ENCODE peak calls at places on chromosomes 16 and 17, in ten cellular contexts. N is GM23338, W is epithelial cell of esophagus, K is endothelial cell of umbilical vein, Y is A549, O is mucosa of descending colon, U is fibroblast of lung, C is spleen, H is adipocyte, I is heart right ventricle. T is an unnamed sample.

GRCh38 chr17:19725486-19725885 is 9.1 kb upstream of the SLC47A2 start:
- DNase-seq in N (no peak), W (no peak), K (no peak), Y (no peak), O (no peak), U (no peak), C (no peak), H (no peak), I (no peak), T (no peak)

GRCh38 chr17:50289268-50289667 is 15.0 kb downstream of the TMEM92 start:
- DNase-seq in N (no peak), W (peak), K (no peak), Y (no peak), O (no peak), U (peak), C (no peak), H (peak), I (no peak), T (peak)

GRCh38 chr17:7173687-7174602 is 5.2 kb downstream of the ASGR1 start:
- DNase-seq in N (peak), W (peak), K (peak), Y (no peak), O (peak), U (no peak), C (peak), H (no peak), I (peak), T (peak)

GRCh38 chr16:56603589-56603988 is 4.8 kb upstream of the MT2A start:
- DNase-seq in N (peak), W (peak), K (peak), Y (peak), O (peak), U (peak), C (no peak), H (peak), I (peak), T (peak)

GRCh38 chr17:16504974-16505373 is 13.0 kb upstream of the LRRC75A start:
- DNase-seq in N (no peak), W (no peak), K (no peak), Y (no peak), O (no peak), U (no peak), C (no peak), H (no peak), I (no peak), T (no peak)

GRCh38 chr17:28907709-28908475 is 5.0 kb upstream of the DHRS13 start:
- DNase-seq in N (no peak), W (no peak), K (no peak), Y (no peak), O (no peak), U (peak), C (no peak), H (peak), I (no peak), T (peak)

GRCh38 chr17:948284-948852 is 31.2 kb downstream of the NXN start:
- DNase-seq in N (peak), W (no peak), K (no peak), Y (no peak), O (no peak), U (no peak), C (no peak), H (no peak), I (no peak), T (no peak)

GRCh38 chr16:54326266-54326662 is 39.7 kb upstream of the IRX3 start:
- DNase-seq in N (no peak), W (no peak), K (no peak), Y (no peak), O (no peak), U (no peak), C (no peak), H (peak), I (no peak), T (peak)

GRCh38 chr16:74101390-74101789 is 195.2 kb upstream of the PSMD7 start:
- DNase-seq in N (no peak), W (no peak), K (no peak), Y (no peak), O (no peak), U (no peak), C (no peak), H (no peak), I (no peak), T (no peak)

GRCh38 chr17:77287432-77288068 is 146.8 kb downstream of the SEC14L1 start:
- DNase-seq in N (peak), W (peak), K (peak), Y (peak), O (peak), U (peak), C (no peak), H (peak), I (peak), T (peak)

GRCh38 chr17:50909765-50910661 is 43.9 kb upstream of the TOB1 start:
- DNase-seq in N (no peak), W (no peak), K (no peak), Y (no peak), O (no peak), U (no peak), C (no peak), H (no peak), I (no peak), T (no peak)

GRCh38 chr17:57271821-57272220 is 15.5 kb downstream of the MSI2 start:
- DNase-seq in N (no peak), W (no peak), K (no peak), Y (no peak), O (no peak), U (no peak), C (no peak), H (no peak), I (no peak), T (no peak)

GRCh38 chr17:76462556-76463290 is 4.7 kb upstream of the AANAT start:
- DNase-seq in N (no peak), W (no peak), K (no peak), Y (no peak), O (no peak), U (no peak), C (no peak), H (no peak), I (no peak), T (no peak)

GRCh38 chr17:81420769-81421462 is 25.7 kb downstream of the BAHCC1 start:
- DNase-seq in N (no peak), W (no peak), K (peak), Y (no peak), O (no peak), U (peak), C (no peak), H (peak), I (peak), T (no peak)

GRCh38 chr17:12618557-12618956 is 47.1 kb upstream of the MYOCD start:
- DNase-seq in N (no peak), W (peak), K (no peak), Y (no peak), O (no peak), U (peak), C (no peak), H (peak), I (no peak), T (peak)

GRCh38 chr17:8685396-8685795 is 54.9 kb upstream of the MYH10 start:
- DNase-seq in N (no peak), W (no peak), K (no peak), Y (no peak), O (no peak), U (no peak), C (no peak), H (no peak), I (no peak), T (no peak)

GRCh38 chr17:19937522-19937921 is 40.1 kb downstream of the AKAP10 start:
- DNase-seq in N (no peak), W (no peak), K (no peak), Y (no peak), O (no peak), U (peak), C (no peak), H (peak), I (no peak), T (no peak)

GRCh38 chr17:42236760-42237159 is 39.4 kb downstream of the STAT5B start:
- DNase-seq in N (no peak), W (no peak), K (no peak), Y (no peak), O (no peak), U (no peak), C (no peak), H (no peak), I (no peak), T (no peak)

GRCh38 chr16:85585762-85586161 is 27.4 kb upstream of the GSE1 start:
- DNase-seq in N (no peak), W (no peak), K (no peak), Y (no peak), O (no peak), U (no peak), C (no peak), H (no peak), I (no peak), T (no peak)

GRCh38 chr16:89828870-89829629 is 775 bp downstream of the SPIRE2 start:
- DNase-seq in N (peak), W (no peak), K (no peak), Y (no peak), O (no peak), U (no peak), C (no peak), H (no peak), I (no peak), T (peak)

GRCh38 chr17:48121921-48122650 is 14.5 kb downstream of the SNX11 start:
- DNase-seq in N (no peak), W (no peak), K (no peak), Y (no peak), O (no peak), U (no peak), C (no peak), H (no peak), I (no peak), T (no peak)

GRCh38 chr17:40854175-40854814 is 12.7 kb downstream of the KRT12 start:
- DNase-seq in N (no peak), W (peak), K (peak), Y (peak), O (no peak), U (peak), C (no peak), H (peak), I (no peak), T (peak)

GRCh38 chr17:77212833-77213777 is 72.3 kb downstream of the SEC14L1 start:
- DNase-seq in N (no peak), W (no peak), K (no peak), Y (no peak), O (no peak), U (no peak), C (no peak), H (no peak), I (no peak), T (no peak)

GRCh38 chr16:25390761-25391160 is 133.1 kb upstream of the ZKSCAN2 start:
- DNase-seq in N (no peak), W (no peak), K (no peak), Y (no peak), O (no peak), U (no peak), C (no peak), H (no peak), I (no peak), T (no peak)

GRCh38 chr16:13005836-13006235 is 104.4 kb downstream of the SHISA9 start:
- DNase-seq in N (no peak), W (no peak), K (no peak), Y (no peak), O (no peak), U (no peak), C (no peak), H (no peak), I (no peak), T (no peak)

GRCh38 chr17:48724241-48725004 is 1.4 kb downstream of the PRAC2 start:
- DNase-seq in N (peak), W (peak), K (peak), Y (peak), O (peak), U (peak), C (peak), H (peak), I (peak), T (peak)

GRCh38 chr16:56743840-56744239 is 13.9 kb downstream of the NUP93 start:
- DNase-seq in N (peak), W (peak), K (peak), Y (no peak), O (no peak), U (peak), C (no peak), H (peak), I (peak), T (peak)

GRCh38 chr16:86261379-86261778 is 248.9 kb upstream of the FOXF1 start:
- DNase-seq in N (no peak), W (no peak), K (peak), Y (no peak), O (no peak), U (peak), C (no peak), H (no peak), I (no peak), T (peak)

GRCh38 chr17:49015179-49015923 is 18.2 kb downstream of the IGF2BP1 start:
- DNase-seq in N (no peak), W (no peak), K (no peak), Y (no peak), O (no peak), U (no peak), C (no peak), H (no peak), I (no peak), T (no peak)

GRCh38 chr17:57445051-57445450 is 188.7 kb downstream of the MSI2 start:
- DNase-seq in N (no peak), W (no peak), K (no peak), Y (peak), O (no peak), U (no peak), C (no peak), H (no peak), I (no peak), T (no peak)

GRCh38 chr16:13463619-13464018 is 456.3 kb upstream of the ERCC4 start:
- DNase-seq in N (no peak), W (no peak), K (no peak), Y (no peak), O (no peak), U (no peak), C (no peak), H (no peak), I (no peak), T (no peak)

DNA sequence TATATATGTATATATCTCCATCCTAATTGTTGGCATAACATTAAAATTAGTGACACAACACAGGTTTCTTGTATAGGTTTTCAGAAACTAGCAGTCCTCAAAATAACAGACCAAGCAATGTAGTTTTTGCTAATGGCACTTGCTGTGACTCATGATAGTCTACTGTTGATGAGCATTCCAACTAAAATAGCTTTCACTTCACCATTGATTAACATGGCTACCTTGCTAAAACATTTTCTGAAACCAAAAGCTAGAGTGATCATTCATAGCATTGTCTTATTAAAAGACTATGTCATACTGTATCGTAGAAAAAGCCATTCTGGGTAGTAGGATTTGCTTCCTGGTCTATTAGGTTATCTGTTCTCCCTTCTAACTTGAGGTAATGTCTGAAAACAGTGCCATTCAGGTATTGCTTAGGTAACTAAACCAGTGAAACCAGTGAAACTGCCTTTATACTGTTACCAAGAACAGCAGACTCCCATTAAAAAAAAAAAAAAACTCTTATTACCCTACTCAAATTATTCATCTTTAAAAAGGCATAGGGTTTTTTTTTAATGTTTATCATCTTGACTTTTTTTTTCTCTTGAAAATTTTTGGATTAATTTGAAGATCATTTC is 2.4 kb upstream of the CLTC start:
- DNase-seq in N (no peak), W (peak), K (no peak), Y (no peak), O (no peak), U (no peak), C (no peak), H (no peak), I (no peak), T (no peak)
- H3K4me3 ChIP-seq in N (no peak), W (no peak), K (no peak), Y (no peak), O (no peak), U (no peak), C (no peak), H (peak), I (no peak), T (no peak)

DNA sequence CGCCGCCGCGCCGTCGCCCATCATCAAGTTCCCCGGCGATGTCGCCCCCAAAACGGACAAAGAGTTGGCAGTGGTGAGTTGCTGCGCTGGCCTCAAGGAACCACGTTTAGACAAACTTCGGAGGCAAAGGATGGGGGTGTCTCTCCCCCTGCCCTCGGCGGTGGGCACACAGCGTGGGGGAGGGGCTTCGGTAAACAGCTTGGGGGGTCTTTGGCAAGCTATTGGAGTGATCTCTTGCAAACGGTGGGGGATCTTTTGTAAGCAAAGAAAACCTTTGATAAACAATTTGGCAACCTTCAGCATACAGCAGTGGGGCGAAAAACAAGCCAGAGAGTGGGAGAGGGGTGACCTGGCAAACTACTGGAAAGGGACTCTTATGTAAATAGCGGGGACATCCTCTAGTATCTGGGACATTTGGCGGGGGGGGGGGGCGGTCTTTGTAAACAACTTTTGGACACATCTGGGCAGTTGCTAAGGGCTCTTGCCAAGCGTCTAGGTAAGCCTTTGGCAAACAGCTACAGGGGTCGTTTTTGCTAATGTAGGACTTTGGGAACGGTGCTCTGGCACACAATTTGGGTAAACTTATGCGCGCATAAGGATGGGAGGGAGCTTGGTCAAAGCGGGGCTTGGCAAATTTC is 681 bp downstream of the MMP2 start:
- DNase-seq in N (peak), W (no peak), K (peak), Y (no peak), O (no peak), U (no peak), C (no peak), H (peak), I (no peak), T (no peak)
- H3K4me3 ChIP-seq in N (peak), W (peak), K (peak), Y (peak), O (no peak), U (peak), C (peak), H (peak), I (peak), T (peak)

GRCh38 chr17:6071528-6072065 is 1.4 kb downstream of the WSCD1 start:
- DNase-seq in N (no peak), W (no peak), K (no peak), Y (no peak), O (no peak), U (no peak), C (no peak), H (no peak), I (no peak), T (no peak)
- H3K4me3 ChIP-seq in N (peak), W (no peak), K (peak), Y (peak), O (no peak), U (no peak), C (peak), H (no peak), I (peak), T (no peak)

DNA sequence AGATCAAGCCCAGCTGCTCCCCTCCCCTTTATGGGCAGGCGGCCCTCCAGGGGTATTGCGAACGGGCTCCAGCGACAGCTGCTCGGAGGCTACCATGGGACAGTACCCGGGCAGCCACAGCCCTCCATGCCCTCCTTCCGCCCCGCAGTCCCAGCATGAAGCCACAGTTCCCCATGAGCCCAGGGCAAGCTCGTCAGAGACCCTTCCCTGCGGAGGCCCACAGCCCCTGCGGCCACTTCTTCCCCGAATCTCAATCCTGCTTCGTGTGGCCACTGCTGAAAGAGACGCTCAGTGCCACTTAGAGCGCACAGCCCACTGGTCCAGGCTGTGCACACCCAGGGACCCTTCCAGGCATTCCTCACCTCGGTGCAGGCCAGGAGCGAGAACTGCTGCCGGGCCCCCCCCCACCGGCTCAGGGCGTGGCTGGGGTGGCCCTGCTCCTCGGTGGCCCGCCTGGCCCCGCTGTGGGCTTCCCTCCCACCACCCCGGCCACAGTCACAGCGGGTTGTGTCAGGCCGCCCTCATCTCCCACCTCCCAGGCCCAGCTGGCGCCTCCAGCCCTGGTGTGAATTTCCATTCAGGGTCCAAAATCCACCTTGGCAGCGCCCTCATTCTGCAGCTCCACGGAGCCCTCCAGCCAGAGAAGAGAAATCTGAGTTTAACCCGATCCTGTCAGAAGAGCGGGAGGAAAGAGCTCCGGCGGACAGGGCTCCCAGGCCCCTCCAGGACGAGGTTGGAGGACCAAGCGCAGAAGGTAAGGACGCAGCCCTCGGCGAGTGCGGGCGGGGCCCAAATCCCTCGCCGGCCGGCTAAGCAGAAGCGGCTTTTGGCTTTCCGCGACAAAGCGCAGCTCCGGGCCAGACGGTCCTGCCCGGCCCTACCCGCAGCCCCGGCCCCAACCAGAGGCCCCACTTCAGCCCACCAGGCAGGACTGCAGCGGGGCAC is 12.1 kb downstream of the TBC1D16 start:
- DNase-seq in N (peak), W (no peak), K (no peak), Y (no peak), O (no peak), U (no peak), C (no peak), H (no peak), I (no peak), T (peak)
- H3K4me3 ChIP-seq in N (no peak), W (no peak), K (no peak), Y (no peak), O (no peak), U (no peak), C (no peak), H (peak), I (no peak), T (no peak)

DNA sequence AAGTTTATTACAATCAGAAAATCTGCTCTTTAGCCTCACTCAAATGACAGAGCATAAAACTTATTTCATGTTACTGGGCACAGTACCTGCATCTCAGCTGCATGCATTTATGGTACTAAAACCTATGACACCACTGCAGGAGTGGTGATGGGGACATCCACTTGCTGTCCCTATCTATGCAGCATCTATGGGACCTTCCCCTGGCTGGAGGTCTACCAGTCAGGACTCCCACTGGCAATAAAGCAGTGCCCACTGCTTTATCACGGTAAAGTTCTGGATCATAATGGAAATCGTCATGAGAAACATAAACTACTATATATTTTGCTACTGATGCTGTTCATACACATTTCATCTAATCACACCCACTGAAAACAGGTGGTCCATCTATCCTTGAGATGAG is 26.2 kb downstream of the NSMCE1 start:
- DNase-seq in N (no peak), W (no peak), K (no peak), Y (no peak), O (no peak), U (no peak), C (no peak), H (no peak), I (no peak), T (no peak)
- H3K4me3 ChIP-seq in N (no peak), W (no peak), K (peak), Y (no peak), O (no peak), U (no peak), C (no peak), H (no peak), I (no peak), T (peak)